ENCODE peak calls at places on chromosomes 11 and 22, in four cellular contexts. E, V, G and I are unnamed samples.
A peak's percentile ranks its signal among the peaks of the same experiment; 100 is the strongest.

GRCh38 chr11:134524876-134525845 is 113.1 kb upstream of the B3GAT1 start:
- DNase-seq in E (no peak), G (no peak), V (no peak), I (no peak)

GRCh38 chr11:29616611-29617010 is 400.2 kb downstream of the KCNA4 start:
- DNase-seq in V (no peak), E (no peak), G (no peak), I (no peak)

GRCh38 chr11:103988595-103988969 is 47.9 kb upstream of the DDI1 start:
- DNase-seq in E (no peak), V (no peak), G (no peak), I (no peak)

GRCh38 chr11:9616042-9616640 is 42.7 kb downstream of the WEE1 start:
- DNase-seq in V (no peak), E (no peak), G (no peak), I (no peak)

GRCh38 chr11:46369458-46370152 is 11.9 kb upstream of the MDK start:
- DNase-seq in E (peak; percentile 79), G (no peak), V (peak; percentile 39), I (no peak)

GRCh38 chr22:33202455-33202854 is 144.3 kb upstream of the SYN3 start:
- DNase-seq in E (no peak), V (no peak), G (no peak), I (no peak)

GRCh38 chr22:24521791-24522245 is 26.7 kb downstream of the UPB1 start:
- DNase-seq in E (peak; percentile 58), V (no peak), G (peak; percentile 79), I (no peak)

GRCh38 chr11:120546312-120547205 is 35.0 kb downstream of the GRIK4 start:
- DNase-seq in G (no peak), E (peak; percentile 86), V (no peak), I (no peak)

GRCh38 chr11:68751331-68751856 is at the start of gene TESMIN:
- DNase-seq in G (peak; percentile 73), V (peak; percentile 88), E (peak; percentile 94), I (peak; percentile 88)

GRCh38 chr11:121614661-121615240 is 162.0 kb upstream of the SORL1-AS1 start:
- DNase-seq in V (no peak), E (peak; percentile 75), G (no peak), I (no peak)

GRCh38 chr22:40635008-40635939 is 1.2 kb downstream of the MRTFA start:
- DNase-seq in V (no peak), E (no peak), G (no peak), I (no peak)

GRCh38 chr22:20636945-20637344 is 129.5 kb downstream of the MED15 start:
- DNase-seq in G (no peak), E (no peak), V (no peak), I (no peak)

GRCh38 chr11:117595440-117595839 is 201.6 kb downstream of the DSCAML1 start:
- DNase-seq in E (no peak), V (no peak), G (no peak), I (no peak)

GRCh38 chr11:74777877-74778276 is 29.2 kb downstream of the RNF169 start:
- DNase-seq in V (no peak), G (no peak), E (no peak), I (no peak)

GRCh38 chr11:27084407-27084985 is 43.9 kb downstream of the BBOX1 start:
- DNase-seq in V (no peak), E (no peak), G (no peak), I (no peak)

GRCh38 chr22:31575190-31575589 is 78.9 kb downstream of the SFI1 start:
- DNase-seq in G (no peak), E (no peak), V (no peak), I (no peak)

GRCh38 chr11:3954448-3955298 is 99.2 kb downstream of the STIM1 start:
- DNase-seq in V (no peak), E (no peak), G (no peak), I (no peak)

GRCh38 chr11:94549166-94549565 is 5.4 kb downstream of the FUT4 start:
- DNase-seq in V (no peak), E (no peak), G (no peak), I (no peak)

GRCh38 chr11:19903620-19904069 is 191.0 kb downstream of the NAV2 start:
- DNase-seq in G (peak; percentile 30), E (peak; percentile 72), V (peak; percentile 19), I (peak; percentile 23)

GRCh38 chr11:11446967-11447366 is 93.9 kb upstream of the CSNK2A3 start:
- DNase-seq in E (no peak), V (no peak), G (no peak), I (no peak)

GRCh38 chr22:38406617-38407016 is 48.4 kb downstream of the KCNJ4 start:
- DNase-seq in G (no peak), E (no peak), V (no peak), I (no peak)

GRCh38 chr11:20388096-20389055 is 860 bp downstream of the PRMT3 start:
- DNase-seq in G (peak; percentile 14), V (no peak), E (no peak), I (no peak)

GRCh38 chr11:70556884-70557741 is 158.8 kb downstream of the CTTN start:
- DNase-seq in E (peak; percentile 67), V (no peak), G (no peak), I (no peak)

GRCh38 chr22:23306926-23307325 is 126.6 kb downstream of the BCR start:
- DNase-seq in E (no peak), G (no peak), V (no peak), I (no peak)